ENCODE peak calls at places on chromosomes 1 and 21, in five cellular contexts. K, D, A, L and W are unnamed samples.

GRCh38 chr1:41174170-41174569 is 67.9 kb downstream of the SCMH1 start:
- DNase-seq in K (no peak), D (no peak), A (no peak), L (no peak), W (no peak)

GRCh38 chr1:12314328-12314903 is 84.6 kb downstream of the VPS13D start:
- DNase-seq in K (peak), D (no peak), A (peak), L (no peak), W (no peak)

GRCh38 chr1:3011631-3012510 is 9.4 kb upstream of the ACTRT2 start:
- DNase-seq in K (no peak), D (no peak), A (no peak), L (no peak), W (no peak)

GRCh38 chr21:29870814-29871213 is 69.0 kb downstream of the GRIK1 start:
- DNase-seq in K (no peak), D (no peak), A (no peak), L (no peak), W (no peak)

GRCh38 chr1:165063181-165063955 is 293.1 kb downstream of the LMX1A start:
- DNase-seq in K (no peak), D (no peak), A (no peak), L (no peak), W (no peak)

GRCh38 chr1:2360588-2361364 is 30.6 kb downstream of the MORN1 start:
- DNase-seq in K (no peak), D (no peak), A (no peak), L (no peak), W (no peak)

GRCh38 chr1:53393325-53393792 is 65.5 kb upstream of the LRP8 start:
- DNase-seq in K (peak), D (peak), A (peak), L (peak), W (no peak)

GRCh38 chr1:8889925-8890785 is 11.7 kb upstream of the ENO1 start:
- DNase-seq in K (no peak), D (no peak), A (no peak), L (no peak), W (peak)

GRCh38 chr21:30232011-30232410 is 16.1 kb upstream of the CLDN8 start:
- DNase-seq in K (no peak), D (no peak), A (no peak), L (no peak), W (no peak)

GRCh38 chr1:228349701-228350171 is 56.9 kb downstream of the TRIM11 start:
- DNase-seq in K (no peak), D (no peak), A (no peak), L (no peak), W (no peak)

GRCh38 chr1:5099018-5099417 is 444.6 kb downstream of the AJAP1 start:
- DNase-seq in K (no peak), D (no peak), A (no peak), L (no peak), W (no peak)

GRCh38 chr1:15714438-15715136 is 21.5 kb upstream of the SLC25A34 start:
- DNase-seq in K (no peak), D (no peak), A (no peak), L (no peak), W (no peak)

GRCh38 chr1:206560021-206560716 is 52.1 kb downstream of the EIF2D start:
- DNase-seq in K (no peak), D (no peak), A (no peak), L (peak), W (no peak)

GRCh38 chr1:51484591-51484990 is 34.5 kb downstream of the EPS15 start:
- DNase-seq in K (no peak), D (no peak), A (no peak), L (no peak), W (no peak)

GRCh38 chr1:98749152-98749756 is 87.7 kb downstream of the SNX7 start:
- DNase-seq in K (no peak), D (no peak), A (peak), L (peak), W (no peak)

GRCh38 chr1:26833432-26834405 is 7.2 kb downstream of the ZDHHC18 start:
- DNase-seq in K (no peak), D (no peak), A (no peak), L (no peak), W (no peak)

GRCh38 chr1:229803601-229804217 is 177.7 kb downstream of the URB2 start:
- DNase-seq in K (no peak), D (no peak), A (no peak), L (peak), W (peak)

GRCh38 chr1:247111259-247111635 is 7.1 kb upstream of the ZNF669 start:
- DNase-seq in K (no peak), D (peak), A (no peak), L (peak), W (no peak)

GRCh38 chr1:247113094-247113497 is 8.9 kb upstream of the ZNF669 start:
- DNase-seq in K (peak), D (no peak), A (no peak), L (no peak), W (peak)

GRCh38 chr1:247111636-247112478 is 7.7 kb upstream of the ZNF669 start:
- DNase-seq in K (peak), D (peak), A (no peak), L (peak), W (no peak)

GRCh38 chr1:247112479-247112781 is 8.3 kb upstream of the ZNF669 start:
- DNase-seq in K (no peak), D (no peak), A (no peak), L (peak), W (no peak)

DNA sequence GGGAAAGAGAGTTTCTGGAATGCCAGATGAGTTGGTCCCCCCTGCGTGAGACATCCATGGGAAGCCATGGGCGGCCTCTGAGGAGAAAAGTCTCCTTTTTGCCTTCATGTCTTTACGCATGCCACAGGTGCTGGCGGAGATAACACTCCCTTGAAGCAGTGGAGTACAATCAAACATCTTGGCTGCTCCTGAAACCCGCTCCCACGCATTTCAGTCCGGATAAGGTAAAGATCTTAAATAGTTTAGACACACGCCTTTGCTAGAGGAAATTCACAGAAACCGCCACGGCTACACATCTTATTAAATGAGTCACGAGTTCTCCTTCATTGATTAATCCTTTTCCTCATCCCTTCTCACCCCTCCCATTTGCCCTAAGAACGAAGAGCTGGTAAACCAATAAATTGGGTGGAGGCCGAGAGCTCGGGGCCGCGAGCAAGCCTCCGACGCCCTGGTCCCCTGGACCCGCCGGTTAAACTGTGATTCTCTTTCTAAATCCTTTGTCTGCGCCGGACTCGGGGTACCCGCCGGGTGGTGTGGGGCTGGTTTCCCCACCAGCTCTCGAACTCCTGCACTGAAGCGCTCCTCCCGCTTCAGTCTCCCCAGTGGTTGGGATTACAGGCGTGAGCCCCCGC is 6.6 kb upstream of the ZNF669 start:
- DNase-seq in K (no peak), D (no peak), A (no peak), L (peak), W (no peak)
- TF ChIP-seq EZH2 in K (no peak), D (no peak), A (no peak), L (no peak), W (no peak)

DNA sequence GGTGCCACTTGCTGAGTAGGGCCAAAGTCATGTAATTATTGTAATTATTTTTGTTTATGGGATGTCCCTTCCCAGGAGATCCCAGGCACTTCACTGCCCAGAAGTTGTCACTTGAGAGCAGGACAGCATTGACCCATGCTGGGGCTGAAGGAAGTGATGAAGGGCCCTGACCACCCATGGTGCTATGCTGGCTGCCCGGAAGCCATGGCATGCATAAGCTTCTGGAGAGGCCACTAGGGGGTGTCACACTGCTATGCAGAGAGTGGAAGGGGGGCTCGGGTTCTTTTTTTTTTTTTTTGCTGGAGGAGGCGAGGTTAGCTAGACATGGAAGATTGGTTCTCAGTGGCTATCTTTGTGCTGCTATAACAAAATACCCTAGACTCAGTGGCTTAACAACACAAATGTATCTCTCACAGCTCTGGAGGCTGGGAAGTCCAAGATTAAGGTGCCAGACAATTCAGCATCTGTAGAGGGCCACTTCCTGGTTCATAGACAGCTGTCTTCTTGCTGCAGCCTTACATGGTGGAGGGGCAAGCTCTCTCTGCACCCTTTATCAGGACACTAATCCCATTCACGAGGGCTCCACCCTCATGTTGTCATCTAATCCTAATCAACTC is 84.9 kb downstream of the CNIH3 start:
- DNase-seq in K (peak), D (peak), A (peak), L (no peak), W (no peak)
- TF ChIP-seq CTCF in K (peak), D (peak), A (peak), L (peak), W (peak)

GRCh38 chr1:46490603-46491499 is 1.2 kb downstream of the DMBX1 start:
- DNase-seq in K (no peak), D (peak), A (no peak), L (no peak), W (no peak)
- TF ChIP-seq EZH2 in K (peak), D (peak), A (no peak), L (peak), W (no peak)

GRCh38 chr1:38014171-38014570 is 1.6 kb downstream of the UTP11 start:
- DNase-seq in K (no peak), D (no peak), A (no peak), L (no peak), W (no peak)
- TF ChIP-seq CTCF in K (no peak), D (no peak), A (peak), L (no peak), W (no peak)

DNA sequence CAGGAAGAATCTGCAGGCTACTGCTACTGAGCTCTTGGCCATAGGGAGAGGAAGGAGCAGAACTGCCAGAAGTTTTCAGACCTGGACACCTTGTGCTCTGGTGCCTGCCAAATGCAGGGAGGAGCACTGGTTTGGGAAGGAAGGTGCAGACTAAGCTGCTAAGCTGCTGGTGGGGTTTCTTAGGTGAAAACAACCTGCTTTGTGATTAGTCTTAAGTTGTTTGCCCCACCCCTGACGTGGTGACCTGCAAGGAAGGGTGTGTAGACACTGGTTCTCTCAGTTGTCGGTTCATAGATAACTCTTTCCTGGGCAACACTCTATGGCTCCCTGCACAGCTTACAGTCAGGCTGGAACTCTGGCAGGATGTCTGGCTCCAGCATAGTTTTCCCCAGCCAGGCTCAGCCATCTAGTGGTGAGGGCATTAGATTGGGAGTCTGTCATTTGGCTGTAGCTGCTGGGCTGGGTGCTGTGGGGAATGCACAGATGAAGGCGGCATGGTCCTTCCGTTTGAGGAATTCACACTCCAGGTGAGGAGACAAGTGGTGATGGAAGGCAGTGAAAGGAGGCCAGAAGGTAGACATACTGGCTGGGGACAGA is 10.3 kb upstream of the S100A10 start:
- DNase-seq in K (no peak), D (no peak), A (peak), L (no peak), W (no peak)
- TF ChIP-seq EZH2 in K (no peak), D (no peak), A (no peak), L (no peak), W (no peak)

DNA sequence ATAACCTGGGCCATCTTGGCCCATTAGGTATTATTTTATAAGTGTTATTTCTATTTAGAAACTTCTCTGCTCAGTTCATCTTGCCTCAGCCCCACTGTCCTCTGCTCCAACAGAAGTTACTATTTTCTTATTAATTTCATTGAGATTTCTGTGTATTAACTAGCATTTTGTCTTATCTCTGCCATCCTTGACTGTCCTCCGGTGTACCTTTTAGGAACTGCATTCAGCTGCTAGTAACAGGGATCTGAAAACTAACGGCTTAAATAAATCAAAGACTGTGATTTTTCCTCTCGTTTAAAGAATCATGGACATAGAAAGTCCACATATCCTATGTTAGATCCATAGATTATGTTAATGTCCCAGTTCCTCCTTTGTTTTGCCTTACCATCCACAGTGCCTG is 382.5 kb downstream of the MATN1 start:
- DNase-seq in K (no peak), D (no peak), A (peak), L (no peak), W (no peak)
- TF ChIP-seq CTCF in K (no peak), D (peak), A (peak), L (peak), W (no peak)

GRCh38 chr1:22618056-22618455 is 18.4 kb upstream of the C1QA start:
- DNase-seq in K (no peak), D (no peak), A (no peak), L (no peak), W (no peak)
- TF ChIP-seq EZH2 in K (no peak), D (no peak), A (no peak), L (no peak), W (no peak)

DNA sequence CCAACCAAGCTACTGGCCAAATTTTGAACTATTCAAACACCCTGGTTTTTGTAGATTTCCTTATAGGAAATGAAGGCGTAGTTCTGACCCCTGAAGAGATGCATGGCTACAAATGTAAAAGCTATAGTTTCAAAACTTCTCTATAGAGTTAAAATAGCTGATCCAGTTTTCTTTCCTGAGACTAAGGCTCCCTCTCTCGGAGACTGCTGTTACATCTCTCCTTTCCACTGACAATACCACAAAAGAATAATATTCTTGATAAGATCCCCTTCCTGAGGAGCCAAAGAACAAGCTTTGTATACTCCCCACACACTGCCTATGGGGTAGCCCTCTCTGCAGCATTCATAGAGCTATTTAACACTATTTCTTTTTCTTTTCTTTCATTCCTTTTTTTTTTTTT is 6.7 kb upstream of the CFAP126 start:
- DNase-seq in K (peak), D (no peak), A (peak), L (no peak), W (no peak)
- TF ChIP-seq CTCF in K (peak), D (peak), A (peak), L (peak), W (peak)